ENCODE peak calls at places on chromosomes 2 and 18, in five cellular contexts. C, O, T, Z and A are unnamed samples.

GRCh38 chr2:17813015-17813741 is 3.1 kb upstream of the MSGN1 start:
- DNase-seq in C (no peak), T (peak), Z (no peak), O (no peak), A (no peak)

GRCh38 chr2:64457518-64457917 is 3.6 kb downstream of the LGALSL start:
- DNase-seq in Z (no peak), O (no peak), C (no peak), T (no peak), A (no peak)

GRCh38 chr2:143852748-143853147 is 667.2 kb downstream of the ZEB2 start:
- DNase-seq in T (no peak), O (no peak), Z (no peak), C (no peak), A (no peak)

GRCh38 chr2:43370146-43370545 is 143.7 kb upstream of the ZFP36L2 start:
- DNase-seq in T (no peak), C (no peak), Z (no peak), O (no peak), A (no peak)

GRCh38 chr2:199228887-199229819 is 228.6 kb downstream of the SATB2 start:
- DNase-seq in Z (no peak), O (no peak), T (peak), C (no peak), A (no peak)

GRCh38 chr2:200786423-200786822 is 25.3 kb upstream of the BZW1 start:
- DNase-seq in C (no peak), O (no peak), Z (no peak), T (peak), A (no peak)

GRCh38 chr2:21265752-21266151 is 142.0 kb downstream of the TDRD15 start:
- DNase-seq in C (no peak), Z (no peak), T (no peak), O (no peak), A (no peak)

GRCh38 chr2:124640221-124640750 is 615.2 kb downstream of the CNTNAP5 start:
- DNase-seq in T (no peak), Z (no peak), O (no peak), C (no peak), A (no peak)

GRCh38 chr18:78721986-78722385 is 257.6 kb upstream of the SALL3 start:
- DNase-seq in C (no peak), T (no peak), O (no peak), Z (no peak), A (peak)

DNA sequence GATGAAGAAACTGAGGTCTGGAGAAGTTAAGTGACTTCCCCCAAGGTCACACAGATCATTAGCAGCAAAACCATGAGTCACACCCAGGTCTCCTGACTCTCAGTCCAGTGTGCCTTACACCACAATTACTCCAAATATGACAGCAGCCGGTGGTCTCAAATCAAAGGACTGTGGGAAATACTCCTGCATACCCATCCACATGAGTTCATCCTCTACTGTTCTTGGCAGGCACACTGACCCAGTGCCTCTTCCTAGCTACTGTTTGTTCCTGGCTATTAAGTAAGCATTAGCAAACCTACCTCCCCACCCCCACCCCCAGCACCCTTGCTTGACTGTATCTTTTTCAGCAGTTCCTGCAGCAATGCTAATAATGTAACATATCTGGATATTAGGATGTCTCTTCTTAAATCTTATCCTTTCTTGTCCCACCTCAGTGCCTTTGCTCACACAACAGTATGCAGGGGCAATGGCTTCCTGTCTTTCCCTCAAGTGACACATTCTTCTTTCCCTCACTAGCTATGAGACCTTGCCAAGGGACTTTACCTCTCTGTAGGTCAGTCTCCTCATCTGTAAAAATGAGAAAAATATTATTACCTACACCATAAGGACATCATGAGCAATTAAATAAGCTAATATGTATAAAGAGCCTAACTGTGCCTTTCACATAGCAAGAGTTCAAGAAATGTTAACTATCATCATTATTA is 46.2 kb downstream of the FAM98A start:
- DNase-seq in Z (no peak), T (peak), O (no peak), C (no peak), A (no peak)
- H3K27ac ChIP-seq in Z (no peak), T (no peak), O (peak), C (no peak), A (no peak)

GRCh38 chr2:223944704-223945531 is at the start of gene WDFY1:
- DNase-seq in O (peak), T (peak), Z (peak), C (peak), A (peak)

GRCh38 chr2:223941579-223942277 is 3.4 kb downstream of the WDFY1 start:
- DNase-seq in C (no peak), Z (no peak), O (no peak), T (peak), A (no peak)

GRCh38 chr2:223943135-223943534 is 2.0 kb downstream of the WDFY1 start:
- DNase-seq in C (no peak), T (no peak), O (no peak), Z (no peak), A (no peak)

GRCh38 chr2:223944166-223944703 is 900 bp downstream of the WDFY1 start:
- DNase-seq in Z (peak), O (no peak), T (no peak), C (peak), A (peak)

DNA sequence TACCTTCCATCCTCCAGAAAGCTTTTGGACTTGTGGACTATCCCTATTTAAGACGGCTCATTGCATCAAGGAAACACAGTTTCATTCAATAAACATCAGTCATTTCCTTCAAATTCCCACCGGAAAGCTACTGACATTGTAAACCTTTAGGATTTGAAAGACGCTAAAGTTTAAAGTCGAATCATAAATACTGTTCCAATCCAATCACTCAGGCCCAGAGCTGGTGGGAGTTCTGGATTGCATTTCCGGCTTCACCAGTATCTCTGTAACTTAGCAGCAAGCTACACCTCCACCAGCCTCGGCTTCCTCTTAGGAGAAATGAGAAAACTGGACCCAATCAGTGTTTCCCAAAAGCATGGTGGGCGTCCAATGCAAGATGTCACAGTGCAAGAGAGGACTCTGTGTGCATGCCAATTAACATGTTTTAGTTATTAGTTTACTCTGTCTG is 1.6 kb downstream of the WDFY1 start:
- DNase-seq in Z (no peak), T (peak), O (no peak), C (no peak), A (no peak)
- TF ChIP-seq POLR2A in Z (no peak), T (no peak), O (no peak), C (no peak), A (no peak)

GRCh38 chr2:30686000-30686399 is 121.2 kb downstream of the CAPN13 start:
- DNase-seq in O (no peak), Z (no peak), C (no peak), T (no peak), A (peak)
- TF ChIP-seq CTCF in O (no peak), Z (peak), C (no peak), T (no peak), A (peak)

DNA sequence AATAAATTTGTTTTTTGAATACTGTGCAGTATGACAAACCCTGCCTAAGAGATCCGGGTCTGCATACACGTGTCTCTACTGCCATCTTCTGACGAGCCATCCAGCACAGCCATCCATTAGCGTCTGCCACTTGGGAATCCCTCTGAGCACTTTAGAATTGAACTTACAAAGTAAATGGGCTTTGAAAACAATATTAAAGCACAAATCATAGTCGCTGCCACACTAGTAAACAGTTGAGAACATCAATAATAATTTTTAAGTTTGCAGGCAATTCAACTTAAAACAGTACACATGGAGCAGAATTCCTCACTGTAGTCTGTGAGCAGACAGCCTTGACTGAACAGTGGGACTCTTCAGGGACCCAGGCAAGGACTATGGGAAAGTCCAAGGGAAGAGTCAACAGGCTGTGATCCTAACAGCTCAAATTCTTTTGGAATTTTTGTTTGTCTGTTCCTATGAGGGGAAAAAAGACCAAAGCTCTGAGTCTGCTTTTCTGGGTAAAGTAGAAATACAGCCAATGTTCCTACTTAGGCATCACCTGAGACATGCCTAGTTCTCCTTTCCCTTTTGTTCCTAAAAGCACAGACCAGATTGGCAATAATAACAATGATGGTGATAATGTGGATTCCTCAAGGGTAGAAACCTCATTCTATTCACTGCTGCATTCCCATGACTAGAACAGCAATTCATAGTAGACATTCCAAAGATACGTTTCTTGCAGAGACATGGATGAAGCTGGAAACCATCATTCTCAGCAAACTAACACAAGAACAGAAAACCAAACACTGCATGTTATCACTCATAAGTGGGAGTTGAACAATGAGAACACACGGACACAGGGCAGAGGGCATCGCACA is 92.9 kb downstream of the MREG start:
- DNase-seq in C (peak), O (peak), Z (peak), T (peak), A (peak)
- H3K27ac ChIP-seq in C (no peak), O (no peak), Z (no peak), T (no peak), A (no peak)